ENCODE peak calls at places on chromosome 20, in four cellular contexts. One of them, this sample, is unnamed.
A peak's percentile ranks its signal among the peaks of the same experiment; 100 is the strongest.

GRCh38 chr20:58596244-58597010 is 54.7 kb upstream of the STX16 start:
- DNase-seq in activated CD4-positive, alpha-beta T cell treated with anti-CD3 and anti-CD28 coated beads, Interleukin-2, amount 50 U/mL, for 1 hour: no peak
- DNase-seq in HEK293T: no peak
- DNase-seq in neural crest cell: no peak
- DNase-seq in this sample: no peak

GRCh38 chr20:21513881-21514540 is at the start of gene NKX2-2:
- DNase-seq in activated CD4-positive, alpha-beta T cell treated with anti-CD3 and anti-CD28 coated beads, Interleukin-2, amount 50 U/mL, for 1 hour: no peak
- DNase-seq in HEK293T: peak; percentile 48
- DNase-seq in neural crest cell: no peak
- DNase-seq in this sample: no peak

GRCh38 chr20:14672066-14672465 is 334.7 kb upstream of the FLRT3 start:
- DNase-seq in activated CD4-positive, alpha-beta T cell treated with anti-CD3 and anti-CD28 coated beads, Interleukin-2, amount 50 U/mL, for 1 hour: no peak
- DNase-seq in HEK293T: no peak
- DNase-seq in neural crest cell: no peak
- DNase-seq in this sample: no peak

GRCh38 chr20:3224681-3225421 is 14.1 kb downstream of the SLC4A11 start:
- DNase-seq in activated CD4-positive, alpha-beta T cell treated with anti-CD3 and anti-CD28 coated beads, Interleukin-2, amount 50 U/mL, for 1 hour: no peak
- DNase-seq in HEK293T: no peak
- DNase-seq in neural crest cell: no peak
- DNase-seq in this sample: no peak

GRCh38 chr20:48626226-48626937 is 201.4 kb downstream of the PREX1 start:
- DNase-seq in activated CD4-positive, alpha-beta T cell treated with anti-CD3 and anti-CD28 coated beads, Interleukin-2, amount 50 U/mL, for 1 hour: peak; percentile 17
- DNase-seq in HEK293T: no peak
- DNase-seq in neural crest cell: no peak
- DNase-seq in this sample: no peak

GRCh38 chr20:46270977-46271744 is 37.1 kb downstream of the CDH22 start:
- DNase-seq in activated CD4-positive, alpha-beta T cell treated with anti-CD3 and anti-CD28 coated beads, Interleukin-2, amount 50 U/mL, for 1 hour: no peak
- DNase-seq in HEK293T: no peak
- DNase-seq in neural crest cell: no peak
- DNase-seq in this sample: peak; percentile 42

GRCh38 chr20:1301031-1301529 is 27.9 kb downstream of the SDCBP2 start:
- DNase-seq in activated CD4-positive, alpha-beta T cell treated with anti-CD3 and anti-CD28 coated beads, Interleukin-2, amount 50 U/mL, for 1 hour: peak; percentile 38
- DNase-seq in HEK293T: no peak
- DNase-seq in neural crest cell: no peak
- DNase-seq in this sample: no peak

GRCh38 chr20:57244627-57245214 is 21.7 kb downstream of the BMP7 start:
- DNase-seq in activated CD4-positive, alpha-beta T cell treated with anti-CD3 and anti-CD28 coated beads, Interleukin-2, amount 50 U/mL, for 1 hour: no peak
- DNase-seq in HEK293T: no peak
- DNase-seq in neural crest cell: no peak
- DNase-seq in this sample: no peak

GRCh38 chr20:13037727-13038126 is 29.0 kb downstream of the SPTLC3 start:
- DNase-seq in activated CD4-positive, alpha-beta T cell treated with anti-CD3 and anti-CD28 coated beads, Interleukin-2, amount 50 U/mL, for 1 hour: no peak
- DNase-seq in HEK293T: no peak
- DNase-seq in neural crest cell: no peak
- DNase-seq in this sample: no peak